ENCODE peak calls at places on chromosomes 1 and 21, in four cellular contexts. One of them, this sample, is unnamed.
A peak's percentile ranks its signal among the peaks of the same experiment; 100 is the strongest.

GRCh38 chr1:40133122-40133665 is 28.0 kb upstream of the RLF start:
- DNase-seq in fibroblast of pulmonary artery: no peak
- DNase-seq in LoVo: no peak
- DNase-seq in suprapubic skin: no peak
- DNase-seq in this sample: no peak

GRCh38 chr1:182054698-182055326 is 6.7 kb downstream of the ZNF648 start:
- DNase-seq in fibroblast of pulmonary artery: no peak
- DNase-seq in LoVo: peak; percentile 23
- DNase-seq in suprapubic skin: no peak
- DNase-seq in this sample: peak; percentile 35

GRCh38 chr1:57839488-57839887 is 415.6 kb upstream of the DAB1 start:
- DNase-seq in fibroblast of pulmonary artery: no peak
- DNase-seq in LoVo: no peak
- DNase-seq in suprapubic skin: no peak
- DNase-seq in this sample: no peak

GRCh38 chr1:29550119-29550841 is 314.0 kb downstream of the PTPRU start:
- DNase-seq in fibroblast of pulmonary artery: no peak
- DNase-seq in LoVo: no peak
- DNase-seq in suprapubic skin: peak; percentile 56
- DNase-seq in this sample: no peak

GRCh38 chr1:218346391-218347204 is 1.5 kb downstream of the TGFB2 start:
- DNase-seq in fibroblast of pulmonary artery: peak; percentile 45
- DNase-seq in LoVo: no peak
- DNase-seq in suprapubic skin: no peak
- DNase-seq in this sample: peak; percentile 27

GRCh38 chr1:220269036-220269435 is 3.2 kb downstream of the RAB3GAP2 start:
- DNase-seq in fibroblast of pulmonary artery: no peak
- DNase-seq in LoVo: no peak
- DNase-seq in suprapubic skin: no peak
- DNase-seq in this sample: no peak

GRCh38 chr1:112605633-112606327 is 13.2 kb downstream of the ST7L start:
- DNase-seq in fibroblast of pulmonary artery: no peak
- DNase-seq in LoVo: no peak
- DNase-seq in suprapubic skin: no peak
- DNase-seq in this sample: peak; percentile 37

GRCh38 chr1:94980049-94980908 is 53.4 kb upstream of the CNN3 start:
- DNase-seq in fibroblast of pulmonary artery: no peak
- DNase-seq in LoVo: no peak
- DNase-seq in suprapubic skin: no peak
- DNase-seq in this sample: peak; percentile 72

GRCh38 chr1:58583496-58583895 is 6.4 kb upstream of the TACSTD2 start:
- DNase-seq in fibroblast of pulmonary artery: no peak
- DNase-seq in LoVo: no peak
- DNase-seq in suprapubic skin: no peak
- DNase-seq in this sample: no peak

GRCh38 chr1:21775985-21776562 is 6.9 kb downstream of the USP48 start:
- DNase-seq in fibroblast of pulmonary artery: no peak
- DNase-seq in LoVo: no peak
- DNase-seq in suprapubic skin: no peak
- DNase-seq in this sample: peak; percentile 14

GRCh38 chr1:84907095-84907827 is 14.3 kb upstream of the LPAR3 start:
- DNase-seq in fibroblast of pulmonary artery: peak; percentile 50
- DNase-seq in LoVo: no peak
- DNase-seq in suprapubic skin: no peak
- DNase-seq in this sample: no peak

GRCh38 chr1:61079898-61080336 is 2.4 kb upstream of the NFIA start:
- DNase-seq in fibroblast of pulmonary artery: peak; percentile 95
- DNase-seq in LoVo: peak; percentile 69
- DNase-seq in suprapubic skin: peak; percentile 90
- DNase-seq in this sample: peak; percentile 91

GRCh38 chr1:86380257-86380861 is 15.8 kb downstream of the ODF2L start:
- DNase-seq in fibroblast of pulmonary artery: peak; percentile 93
- DNase-seq in LoVo: peak; percentile 71
- DNase-seq in suprapubic skin: no peak
- DNase-seq in this sample: peak; percentile 90

GRCh38 chr1:179234863-179235262 is 5.4 kb upstream of the ABL2 start:
- DNase-seq in fibroblast of pulmonary artery: no peak
- DNase-seq in LoVo: no peak
- DNase-seq in suprapubic skin: no peak
- DNase-seq in this sample: no peak

GRCh38 chr1:101444873-101445618 is 208.2 kb downstream of the S1PR1 start:
- DNase-seq in fibroblast of pulmonary artery: no peak
- DNase-seq in LoVo: no peak
- DNase-seq in suprapubic skin: no peak
- DNase-seq in this sample: no peak

GRCh38 chr1:43706598-43707190 is 642 bp upstream of the ST3GAL3 start:
- DNase-seq in fibroblast of pulmonary artery: no peak
- DNase-seq in LoVo: peak; percentile 12
- DNase-seq in suprapubic skin: no peak
- DNase-seq in this sample: peak; percentile 31

GRCh38 chr1:18534810-18535205 is 54.1 kb downstream of the KLHDC7A start:
- DNase-seq in fibroblast of pulmonary artery: no peak
- DNase-seq in LoVo: no peak
- DNase-seq in suprapubic skin: peak; percentile 3
- DNase-seq in this sample: no peak

GRCh38 chr1:235351441-235351840 is 15.8 kb upstream of the TBCE start:
- DNase-seq in fibroblast of pulmonary artery: no peak
- DNase-seq in LoVo: no peak
- DNase-seq in suprapubic skin: no peak
- DNase-seq in this sample: no peak

GRCh38 chr1:119799003-119799402 is 12.3 kb downstream of the REG4 start:
- DNase-seq in fibroblast of pulmonary artery: no peak
- DNase-seq in LoVo: no peak
- DNase-seq in suprapubic skin: no peak
- DNase-seq in this sample: no peak

GRCh38 chr1:28326980-28327379 is 1.9 kb upstream of the MED18 start:
- DNase-seq in fibroblast of pulmonary artery: no peak
- DNase-seq in LoVo: no peak
- DNase-seq in suprapubic skin: no peak
- DNase-seq in this sample: peak; percentile 38

GRCh38 chr1:34754878-34755637 is at the start of gene GJB5:
- DNase-seq in fibroblast of pulmonary artery: no peak
- DNase-seq in LoVo: peak; percentile 78
- DNase-seq in suprapubic skin: peak; percentile 78
- DNase-seq in this sample: no peak

GRCh38 chr1:109777980-109778625 is 14.4 kb upstream of the EPS8L3 start:
- DNase-seq in fibroblast of pulmonary artery: no peak
- DNase-seq in LoVo: no peak
- DNase-seq in suprapubic skin: peak; percentile 56
- DNase-seq in this sample: no peak

GRCh38 chr1:202278751-202279150 is 63.0 kb downstream of the UBE2T start:
- DNase-seq in fibroblast of pulmonary artery: no peak
- DNase-seq in LoVo: no peak
- DNase-seq in suprapubic skin: no peak
- DNase-seq in this sample: no peak

GRCh38 chr1:228093050-228093906 is 9.8 kb downstream of the C1orf35 start:
- DNase-seq in fibroblast of pulmonary artery: no peak
- DNase-seq in LoVo: no peak
- DNase-seq in suprapubic skin: no peak
- DNase-seq in this sample: no peak

GRCh38 chr1:152047607-152047953 is 10.8 kb upstream of the S100A11 start:
- DNase-seq in fibroblast of pulmonary artery: no peak
- DNase-seq in LoVo: peak; percentile 86
- DNase-seq in suprapubic skin: peak; percentile 86
- DNase-seq in this sample: peak; percentile 91

GRCh38 chr21:32726742-32727477 is 903 bp downstream of the SYNJ1 start:
- DNase-seq in fibroblast of pulmonary artery: peak; percentile 37
- DNase-seq in LoVo: peak; percentile 21
- DNase-seq in suprapubic skin: no peak
- DNase-seq in this sample: peak; percentile 28

GRCh38 chr1:202207292-202207691 is 13.7 kb downstream of the LGR6 start:
- DNase-seq in fibroblast of pulmonary artery: peak; percentile 80
- DNase-seq in LoVo: no peak
- DNase-seq in suprapubic skin: no peak
- DNase-seq in this sample: peak; percentile 63

GRCh38 chr1:216888721-216889120 is 165.5 kb upstream of the ESRRG start:
- DNase-seq in fibroblast of pulmonary artery: no peak
- DNase-seq in LoVo: no peak
- DNase-seq in suprapubic skin: no peak
- DNase-seq in this sample: no peak

GRCh38 chr1:107870691-107871090 is 94.3 kb downstream of the VAV3 start:
- DNase-seq in fibroblast of pulmonary artery: peak; percentile 38
- DNase-seq in LoVo: no peak
- DNase-seq in suprapubic skin: no peak
- DNase-seq in this sample: peak; percentile 63

GRCh38 chr1:71046891-71047634 is 553 bp downstream of the PTGER3 start:
- DNase-seq in fibroblast of pulmonary artery: no peak
- DNase-seq in LoVo: no peak
- DNase-seq in suprapubic skin: no peak
- DNase-seq in this sample: no peak

GRCh38 chr1:160993544-160993943 is 27.4 kb downstream of the F11R start:
- DNase-seq in fibroblast of pulmonary artery: peak; percentile 88
- DNase-seq in LoVo: no peak
- DNase-seq in suprapubic skin: no peak
- DNase-seq in this sample: peak; percentile 73

GRCh38 chr1:161486806-161487482 is 18.3 kb upstream of the FCGR2A start:
- DNase-seq in fibroblast of pulmonary artery: peak; percentile 83
- DNase-seq in LoVo: peak; percentile 47
- DNase-seq in suprapubic skin: no peak
- DNase-seq in this sample: peak; percentile 81